ENCODE peak calls at places on chromosomes 7 and 10, in four cellular contexts. S is endothelial cell; P is effector CD4-positive, alpha-beta T cell; F is hippocampal formation. M is an unnamed sample.

GRCh38 chr7:143331179-143331825 is 15.4 kb downstream of the CLCN1 start:
- DNase-seq in S (no peak), P (no peak), F (no peak), M (no peak)

GRCh38 chr10:3776796-3777571 is 8.0 kb downstream of the KLF6 start:
- DNase-seq in S (no peak), P (peak; percentile 58), F (no peak), M (no peak)

GRCh38 chr10:97427571-97428179 is 1.7 kb downstream of the PGAM1 start:
- DNase-seq in S (peak; percentile 65), P (no peak), F (no peak), M (no peak)

GRCh38 chr10:50550291-50550839 is 73.4 kb downstream of the SGMS1 start:
- DNase-seq in S (no peak), P (no peak), F (no peak), M (no peak)

GRCh38 chr7:30365626-30366025 is 81.2 kb downstream of the ZNRF2 start:
- DNase-seq in S (no peak), P (no peak), F (no peak), M (no peak)

GRCh38 chr7:83640731-83641533 is 8.0 kb downstream of the SEMA3E start:
- DNase-seq in S (no peak), P (no peak), F (no peak), M (no peak)

GRCh38 chr10:34773617-34774261 is 41.4 kb downstream of the PARD3 start:
- DNase-seq in S (no peak), P (no peak), F (no peak), M (no peak)

GRCh38 chr7:138257459-138258193 is 181.4 kb downstream of the AKR1D1 start:
- DNase-seq in S (peak; percentile 22), P (no peak), F (no peak), M (no peak)

GRCh38 chr7:158849553-158850389 is 6.6 kb upstream of the DYNC2I1 start:
- DNase-seq in S (no peak), P (no peak), F (no peak), M (no peak)

GRCh38 chr7:30649717-30650116 is 32.5 kb downstream of the CRHR2 start:
- DNase-seq in S (no peak), P (no peak), F (no peak), M (no peak)

GRCh38 chr10:26448706-26449435 is 10.7 kb downstream of the APBB1IP start:
- DNase-seq in S (no peak), P (peak; percentile 62), F (no peak), M (no peak)

GRCh38 chr10:97549587-97550322 is 22.8 kb upstream of the ANKRD2 start:
- DNase-seq in S (no peak), P (no peak), F (peak; percentile 62), M (no peak)

GRCh38 chr7:22565315-22565811 is 65.4 kb upstream of the STEAP1B start:
- DNase-seq in S (no peak), P (no peak), F (no peak), M (no peak)

GRCh38 chr7:40659231-40659630 is 524.4 kb downstream of the SUGCT start:
- DNase-seq in S (no peak), P (no peak), F (no peak), M (no peak)

GRCh38 chr7:7136423-7136822 is 45.9 kb upstream of the C1GALT1 start:
- DNase-seq in S (no peak), P (no peak), F (no peak), M (no peak)

GRCh38 chr10:6203331-6204062 is 765 bp downstream of the PFKFB3 start:
- DNase-seq in S (peak; percentile 77), P (peak; percentile 30), F (peak; percentile 80), M (peak; percentile 91)

GRCh38 chr7:117402109-117402508 is 25.2 kb downstream of the ASZ1 start:
- DNase-seq in S (no peak), P (no peak), F (no peak), M (no peak)

GRCh38 chr10:129953541-129954031 is 10.5 kb downstream of the EBF3 start:
- DNase-seq in S (no peak), P (no peak), F (no peak), M (peak; percentile 48)

GRCh38 chr10:132546567-132547420 is 9.2 kb downstream of the INPP5A start:
- DNase-seq in S (no peak), P (no peak), F (no peak), M (no peak)

GRCh38 chr7:118059209-118059608 is 124.8 kb upstream of the LSM8 start:
- DNase-seq in S (no peak), P (no peak), F (no peak), M (no peak)

GRCh38 chr10:132265878-132266496 is 41.8 kb downstream of the STK32C start:
- DNase-seq in S (no peak), P (no peak), F (no peak), M (no peak)

GRCh38 chr10:73867126-73867807 is 7.1 kb downstream of the CAMK2G start:
- DNase-seq in S (no peak), P (no peak), F (no peak), M (no peak)

GRCh38 chr7:12493407-12493806 is 77.1 kb upstream of the SCIN start:
- DNase-seq in S (no peak), P (no peak), F (no peak), M (peak; percentile 29)

GRCh38 chr7:260441-261281 is 29.3 kb upstream of the FOXL3 start:
- DNase-seq in S (no peak), P (no peak), F (no peak), M (no peak)

GRCh38 chr10:119049361-119049760 is 19.8 kb downstream of the NANOS1 start:
- DNase-seq in S (no peak), P (no peak), F (no peak), M (no peak)

GRCh38 chr10:76306859-76307258 is 875.4 kb downstream of the LRMDA start:
- DNase-seq in S (no peak), P (no peak), F (no peak), M (no peak)

GRCh38 chr10:3407208-3407607 is 234.6 kb upstream of the PITRM1 start:
- DNase-seq in S (no peak), P (no peak), F (no peak), M (no peak)

GRCh38 chr7:151410405-151411390 is 860 bp upstream of the WDR86 start:
- DNase-seq in S (peak; percentile 55), P (no peak), F (no peak), M (no peak)

GRCh38 chr7:105656922-105657521 is 75.7 kb upstream of the EFCAB10 start:
- DNase-seq in S (peak; percentile 65), P (peak; percentile 70), F (no peak), M (peak; percentile 65)

GRCh38 chr10:27247037-27247436 is 6.4 kb upstream of the ACBD5 start:
- DNase-seq in S (no peak), P (no peak), F (no peak), M (no peak)

GRCh38 chr10:47165711-47166404 is 134.1 kb upstream of the GDF10 start:
- DNase-seq in S (no peak), P (peak; percentile 6), F (peak; percentile 38), M (no peak)

GRCh38 chr7:149147072-149147729 is at the start of gene ZNF398:
- DNase-seq in S (peak; percentile 83), P (peak; percentile 65), F (peak; percentile 69), M (peak; percentile 98)

GRCh38 chr7:33883566-33883965 is 21.8 kb upstream of the BMPER start:
- DNase-seq in S (no peak), P (no peak), F (no peak), M (no peak)

GRCh38 chr10:64379898-64380297 is 858.7 kb downstream of the REEP3 start:
- DNase-seq in S (no peak), P (no peak), F (no peak), M (peak; percentile 6)

GRCh38 chr10:51238987-51239386 is 164.7 kb downstream of the PRKG1 start:
- DNase-seq in S (no peak), P (no peak), F (no peak), M (no peak)

GRCh38 chr10:116748041-116748440 is 5.7 kb upstream of the HSPA12A start:
- DNase-seq in S (no peak), P (no peak), F (no peak), M (no peak)